ENCODE peak calls at places on chromosomes 11 and 22, in ten cellular contexts. C, Y, N, M, H, J, X, S, V and A are unnamed samples.

GRCh38 chr11:125086633-125087296 is 23.7 kb downstream of the SLC37A2 start:
- DNase-seq in C (no peak), Y (no peak), N (peak), M (no peak), H (peak), J (no peak), X (peak), S (no peak), V (no peak), A (no peak)

GRCh38 chr11:12694182-12694531 is 19.9 kb downstream of the TEAD1 start:
- DNase-seq in C (no peak), Y (peak), N (no peak), M (peak), H (no peak), J (no peak), X (peak), S (no peak), V (no peak), A (no peak)

GRCh38 chr11:66589996-66590675 is 2.7 kb downstream of the CCDC87 start:
- DNase-seq in C (no peak), Y (no peak), N (no peak), M (no peak), H (no peak), J (no peak), X (no peak), S (no peak), V (no peak), A (no peak)

GRCh38 chr11:18188796-18189195 is 16.2 kb downstream of the MRGPRX4 start:
- DNase-seq in C (no peak), Y (no peak), N (no peak), M (no peak), H (no peak), J (no peak), X (no peak), S (no peak), V (no peak), A (no peak)

GRCh38 chr22:50281957-50282356 is 11.8 kb upstream of the MAPK11 start:
- DNase-seq in C (no peak), Y (no peak), N (no peak), M (no peak), H (no peak), J (no peak), X (no peak), S (no peak), V (no peak), A (no peak)

GRCh38 chr11:80462211-80462610 is 1021.4 kb upstream of the TENM4 start:
- DNase-seq in C (no peak), Y (peak), N (no peak), M (no peak), H (no peak), J (no peak), X (no peak), S (no peak), V (no peak), A (no peak)

GRCh38 chr11:115159122-115159665 is 345.0 kb downstream of the CADM1 start:
- DNase-seq in C (no peak), Y (no peak), N (no peak), M (no peak), H (no peak), J (no peak), X (no peak), S (no peak), V (no peak), A (no peak)

GRCh38 chr22:20853236-20853660 is 5.4 kb downstream of the PI4KA start:
- DNase-seq in C (no peak), Y (no peak), N (no peak), M (no peak), H (peak), J (no peak), X (no peak), S (no peak), V (no peak), A (no peak)

GRCh38 chr11:83088965-83089364 is 17.3 kb upstream of the RAB30 start:
- DNase-seq in C (no peak), Y (peak), N (no peak), M (no peak), H (no peak), J (no peak), X (no peak), S (no peak), V (no peak), A (no peak)

GRCh38 chr11:111718436-111719325 is 47.5 kb downstream of the PPP2R1B start:
- DNase-seq in C (no peak), Y (peak), N (no peak), M (peak), H (no peak), J (peak), X (no peak), S (no peak), V (peak), A (peak)

GRCh38 chr11:95067042-95067827 is 516 bp downstream of the SRSF8 start:
- DNase-seq in C (peak), Y (peak), N (peak), M (peak), H (peak), J (peak), X (peak), S (peak), V (peak), A (peak)

GRCh38 chr11:81237139-81237538 is 1496.5 kb downstream of the FAM181B start:
- DNase-seq in C (no peak), Y (peak), N (no peak), M (peak), H (no peak), J (peak), X (no peak), S (no peak), V (peak), A (peak)

GRCh38 chr11:113632981-113633380 is 73.1 kb downstream of the TMPRSS5 start:
- DNase-seq in C (no peak), Y (peak), N (no peak), M (no peak), H (no peak), J (peak), X (no peak), S (no peak), V (peak), A (peak)

GRCh38 chr11:70567680-70568503 is 169.6 kb downstream of the CTTN start:
- DNase-seq in C (no peak), Y (peak), N (peak), M (peak), H (no peak), J (peak), X (peak), S (peak), V (peak), A (peak)

GRCh38 chr11:9624448-9624847 is 39.4 kb upstream of the SWAP70 start:
- DNase-seq in C (no peak), Y (no peak), N (no peak), M (no peak), H (no peak), J (no peak), X (no peak), S (no peak), V (no peak), A (no peak)

GRCh38 chr22:24593810-24594568 is 1.1 kb upstream of the LRRC75B start:
- DNase-seq in C (no peak), Y (no peak), N (no peak), M (peak), H (no peak), J (no peak), X (no peak), S (no peak), V (no peak), A (no peak)

GRCh38 chr22:24594569-24595120 is 1.8 kb upstream of the LRRC75B start:
- DNase-seq in C (no peak), Y (no peak), N (peak), M (no peak), H (no peak), J (no peak), X (peak), S (no peak), V (no peak), A (no peak)

GRCh38 chr22:24591286-24591830 is 1.5 kb downstream of the LRRC75B start:
- DNase-seq in C (no peak), Y (no peak), N (no peak), M (no peak), H (no peak), J (no peak), X (no peak), S (no peak), V (no peak), A (no peak)

GRCh38 chr22:24592144-24592845 is 578 bp downstream of the LRRC75B start:
- DNase-seq in C (no peak), Y (peak), N (no peak), M (no peak), H (no peak), J (peak), X (no peak), S (peak), V (no peak), A (no peak)

DNA sequence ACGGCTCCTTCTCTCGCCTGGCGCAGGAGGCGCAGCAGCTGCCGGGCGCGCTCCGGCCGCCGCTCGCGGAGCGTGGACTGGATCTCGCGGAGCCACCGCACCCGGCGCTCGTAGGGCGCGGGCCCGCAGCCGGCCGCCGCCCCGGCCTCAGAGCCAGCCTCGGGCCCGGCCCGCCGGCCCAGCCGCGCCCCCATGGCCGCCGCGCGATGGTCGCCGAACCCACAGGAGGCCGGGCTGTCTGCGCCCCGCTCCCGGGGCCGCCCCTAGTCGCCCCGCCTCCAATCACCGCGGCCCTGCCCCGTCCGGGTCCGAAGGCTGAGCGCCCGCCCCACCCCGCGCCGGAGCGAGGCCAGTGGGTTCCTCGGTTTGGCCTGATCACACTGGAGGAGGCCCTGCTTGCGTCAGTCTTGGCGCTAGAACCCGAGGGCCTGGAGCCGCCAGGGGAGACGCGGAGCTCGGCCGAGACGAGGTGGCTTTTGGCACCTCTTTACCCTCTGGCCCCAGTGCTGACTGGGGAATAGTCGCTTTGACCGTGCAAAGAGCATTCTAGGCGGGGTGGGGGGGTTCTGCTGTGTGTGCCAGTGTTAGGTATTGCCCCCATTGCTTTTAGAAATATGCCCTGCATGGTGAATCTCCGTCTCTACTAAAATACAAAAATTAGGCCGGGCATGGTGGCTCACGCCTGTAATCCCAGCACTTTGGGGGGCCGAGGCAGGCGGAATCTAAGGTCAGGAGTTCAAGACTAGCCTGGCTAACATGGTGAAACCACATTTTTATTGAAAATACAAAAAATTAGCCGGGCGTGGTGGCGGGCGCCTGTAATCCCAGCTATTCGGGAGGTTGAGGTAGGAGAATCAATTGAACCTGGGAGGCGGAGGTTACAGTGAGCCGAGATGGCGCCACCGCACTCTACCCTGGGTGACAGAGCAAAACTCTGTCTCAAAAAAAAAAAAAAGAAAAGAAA is at the start of gene LRRC75B:
- DNase-seq in C (peak), Y (peak), N (peak), M (peak), H (peak), J (peak), X (peak), S (peak), V (peak), A (peak)
- H3K4me3 ChIP-seq in C (peak), Y (peak), N (peak), M (peak), H (peak), J (peak), X (peak), S (peak), V (peak), A (peak)

GRCh38 chr22:37905534-37906363 is at the start of gene MICALL1:
- DNase-seq in C (peak), Y (peak), N (peak), M (peak), H (peak), J (peak), X (peak), S (peak), V (peak), A (peak)
- TF ChIP-seq CTCF in C (peak), Y (no peak), N (no peak), M (no peak), H (no peak), J (no peak), X (peak), S (no peak), V (no peak), A (no peak)

GRCh38 chr11:61950035-61950547 is at the start of gene BEST1:
- DNase-seq in C (no peak), Y (no peak), N (no peak), M (no peak), H (no peak), J (no peak), X (no peak), S (no peak), V (no peak), A (no peak)
- H3K4me3 ChIP-seq in C (no peak), Y (no peak), N (no peak), M (no peak), H (no peak), J (no peak), X (no peak), S (no peak), V (no peak), A (no peak)

DNA sequence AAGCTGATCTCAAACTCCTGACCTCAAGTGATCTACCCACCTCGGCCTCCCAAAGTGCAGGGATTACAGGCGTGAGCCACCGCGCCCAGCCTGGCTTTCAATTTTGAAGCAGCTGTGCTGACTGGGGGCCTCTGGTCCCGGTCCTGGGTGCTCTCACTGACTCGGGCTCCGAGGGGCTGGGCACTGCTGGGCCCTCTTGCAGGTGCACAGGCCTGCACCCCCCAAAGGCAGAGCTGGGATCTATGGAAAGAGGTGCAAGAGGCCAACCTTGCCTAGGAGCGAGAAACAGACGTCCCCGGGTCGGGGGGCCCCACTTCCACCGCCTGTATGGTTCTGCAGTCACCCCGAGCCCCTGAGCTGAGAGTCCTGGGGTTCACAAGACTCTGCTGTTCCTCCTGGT is 33.2 kb downstream of the KIAA0930 start:
- DNase-seq in C (no peak), Y (no peak), N (no peak), M (no peak), H (peak), J (no peak), X (no peak), S (no peak), V (no peak), A (no peak)
- TF ChIP-seq CTCF in C (no peak), Y (no peak), N (no peak), M (no peak), H (no peak), J (no peak), X (no peak), S (no peak), V (no peak), A (no peak)

DNA sequence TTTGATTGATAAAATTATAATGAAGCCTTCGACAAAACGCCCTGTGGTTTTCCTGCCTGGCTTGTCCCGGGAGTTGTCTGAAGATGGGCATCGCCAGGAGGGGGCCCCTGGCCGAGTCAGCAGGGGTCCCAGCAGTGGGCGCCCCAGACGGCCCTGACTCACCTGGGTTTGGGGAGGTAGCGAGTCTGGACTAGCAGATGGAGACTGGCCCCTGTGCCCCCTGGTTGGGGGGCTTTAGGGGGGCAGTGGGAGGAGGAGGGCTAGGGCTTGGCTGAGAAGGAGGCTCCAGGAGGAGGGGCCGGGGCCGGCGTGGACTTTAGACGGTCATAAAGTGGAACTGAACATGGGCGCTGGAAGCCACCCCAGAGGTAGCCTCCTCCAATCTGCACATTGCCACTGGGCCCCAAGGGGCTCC is 410 bp upstream of the LIF start:
- DNase-seq in C (no peak), Y (no peak), N (no peak), M (peak), H (no peak), J (no peak), X (no peak), S (no peak), V (no peak), A (no peak)
- H3K4me3 ChIP-seq in C (no peak), Y (peak), N (peak), M (peak), H (no peak), J (no peak), X (peak), S (no peak), V (peak), A (peak)

GRCh38 chr22:24553597-24554315 is 1.2 kb downstream of the GUCD1 start:
- DNase-seq in C (no peak), Y (peak), N (no peak), M (peak), H (no peak), J (no peak), X (no peak), S (no peak), V (no peak), A (peak)

GRCh38 chr22:24559471-24559870 is 3.7 kb downstream of the SNRPD3 start:
- DNase-seq in C (no peak), Y (no peak), N (no peak), M (no peak), H (no peak), J (no peak), X (no peak), S (no peak), V (no peak), A (no peak)

GRCh38 chr22:24555160-24555495 is 190 bp upstream of the GUCD1 start:
- DNase-seq in C (peak), Y (peak), N (peak), M (peak), H (peak), J (peak), X (peak), S (peak), V (peak), A (peak)

GRCh38 chr22:24554316-24555159 is at the start of gene GUCD1:
- DNase-seq in C (no peak), Y (peak), N (no peak), M (peak), H (no peak), J (peak), X (peak), S (no peak), V (peak), A (peak)

DNA sequence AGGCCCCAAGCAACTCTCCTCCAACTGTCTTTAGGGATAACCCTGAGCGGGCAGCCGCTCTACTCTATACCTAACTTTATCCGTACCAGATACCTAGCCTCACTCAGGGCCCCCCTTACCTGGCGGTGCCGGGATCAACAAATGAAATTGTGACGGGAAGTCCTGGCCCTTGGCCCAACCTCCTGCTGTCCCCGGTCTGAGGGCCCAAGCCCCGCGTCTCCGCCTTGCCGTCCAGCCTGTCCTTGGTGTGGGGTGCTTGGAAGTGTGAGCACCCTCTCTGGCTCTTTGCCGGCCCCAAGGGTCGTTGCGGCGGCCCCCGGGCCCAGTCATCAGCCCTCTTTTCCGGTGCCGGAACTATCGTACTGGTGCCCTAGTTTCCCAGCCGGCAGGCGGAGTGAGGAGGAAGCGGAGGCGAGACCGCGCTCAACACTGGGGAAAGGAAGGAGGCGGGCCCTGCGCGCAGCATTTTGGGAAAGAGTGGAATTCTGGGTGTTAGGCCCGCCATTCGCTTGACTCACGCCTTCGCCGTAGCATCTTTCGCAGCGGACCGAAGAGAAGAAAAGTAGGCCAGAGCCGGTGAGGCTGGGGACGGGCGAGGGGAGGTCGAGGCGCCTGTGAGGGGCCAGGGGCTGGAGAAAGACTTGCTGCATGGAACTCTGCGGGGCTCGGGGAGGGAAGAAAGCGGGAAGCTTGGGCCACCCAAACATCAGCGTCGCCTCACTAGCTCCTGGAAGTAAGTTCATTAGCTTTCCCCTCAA is at the start of gene SNRPD3:
- DNase-seq in C (peak), Y (peak), N (peak), M (peak), H (peak), J (peak), X (peak), S (peak), V (peak), A (peak)
- TF ChIP-seq CTCF in C (no peak), Y (peak), N (peak), M (no peak), H (no peak), J (peak), X (peak), S (no peak), V (no peak), A (no peak)